ENCODE peak calls at places on chromosome 19, in eight cellular contexts. V is heart left ventricle, D is OCI-LY7, B is colonic mucosa, P is RWPE2, R is cardiac fibroblast, I is fibroblast of mammary gland, U is testis. Q is an unnamed sample.

GRCh38 chr19:55090564-55090963 is 14.9 kb downstream of the EPS8L1 start:
- DNase-seq in U (no peak), D (no peak), P (peak; percentile 68), V (no peak), I (no peak), R (no peak), B (no peak), Q (no peak)

GRCh38 chr19:1360818-1361461 is 22.8 kb upstream of the NDUFS7 start:
- DNase-seq in P (no peak), I (peak; percentile 90), D (no peak), R (peak; percentile 92), B (no peak), U (peak; percentile 87), V (peak; percentile 79), Q (peak; percentile 79)

GRCh38 chr19:35130761-35131720 is 3.8 kb downstream of the LGI4 start:
- DNase-seq in V (no peak), U (no peak), P (no peak), D (no peak), R (no peak), I (peak; percentile 30), B (peak; percentile 88), Q (no peak)

GRCh38 chr19:18542936-18543813 is at the start of gene FKBP8:
- DNase-seq in R (peak; percentile 93), P (peak; percentile 91), B (peak; percentile 96), D (peak; percentile 94), U (peak; percentile 96), I (peak; percentile 80), V (peak; percentile 95), Q (peak; percentile 85)

GRCh38 chr19:48353682-48354081 is 10.1 kb downstream of the TMEM143 start:
- DNase-seq in U (no peak), V (no peak), B (no peak), I (peak; percentile 18), P (no peak), D (no peak), R (no peak), Q (no peak)

GRCh38 chr19:50214699-50215543 is 11.5 kb downstream of the MYH14 start:
- DNase-seq in V (no peak), P (no peak), R (no peak), U (no peak), I (no peak), B (peak; percentile 88), D (no peak), Q (no peak)

GRCh38 chr19:56404705-56405056 is 549 bp downstream of the ZNF583 start:
- DNase-seq in I (no peak), R (no peak), D (no peak), B (no peak), V (no peak), P (no peak), U (no peak), Q (no peak)

GRCh38 chr19:49438261-49438660 is 3.1 kb downstream of the SLC17A7 start:
- DNase-seq in I (no peak), R (no peak), V (no peak), U (no peak), B (no peak), D (no peak), P (no peak), Q (no peak)

GRCh38 chr19:15986694-15987093 is 37.9 kb downstream of the OR10H4 start:
- DNase-seq in U (no peak), B (no peak), I (no peak), D (no peak), R (no peak), P (no peak), V (no peak), Q (no peak)

GRCh38 chr19:30028992-30029343 is 86.9 kb downstream of the URI1 start:
- DNase-seq in R (no peak), U (no peak), D (no peak), I (no peak), P (no peak), B (no peak), V (no peak), Q (no peak)

GRCh38 chr19:9877775-9878510 is 42.8 kb downstream of the PIN1 start:
- DNase-seq in V (no peak), U (no peak), D (no peak), P (no peak), B (no peak), I (peak; percentile 82), R (peak; percentile 18), Q (no peak)

GRCh38 chr19:29259153-29259552 is 46.2 kb upstream of the UQCRFS1 start:
- DNase-seq in P (no peak), I (peak; percentile 12), U (no peak), B (no peak), R (no peak), V (no peak), D (peak; percentile 18), Q (no peak)

GRCh38 chr19:16850133-16850532 is 20.9 kb downstream of the SIN3B start:
- DNase-seq in D (no peak), I (peak; percentile 61), V (no peak), U (no peak), P (no peak), B (no peak), R (no peak), Q (peak; percentile 40)

GRCh38 chr19:10751109-10751972 is 33.5 kb downstream of the DNM2 start:
- DNase-seq in D (no peak), V (peak; percentile 52), I (no peak), R (peak; percentile 24), U (peak; percentile 41), B (peak; percentile 72), P (no peak), Q (no peak)

GRCh38 chr19:27738569-27739193 is 1474.3 kb downstream of the UQCRFS1 start:
- DNase-seq in R (no peak), V (no peak), B (peak; percentile 6), P (no peak), I (no peak), U (no peak), D (no peak), Q (no peak)

GRCh38 chr19:49987159-49987698 is 26.3 kb upstream of the SIGLEC11 start:
- DNase-seq in B (peak; percentile 92), D (peak; percentile 90), U (peak; percentile 96), I (peak; percentile 91), R (peak; percentile 93), V (peak; percentile 89), P (no peak), Q (peak; percentile 90)

GRCh38 chr19:2777952-2778683 is 5.0 kb downstream of the SGTA start:
- DNase-seq in D (no peak), P (no peak), V (no peak), R (no peak), I (no peak), U (no peak), B (no peak), Q (no peak)

GRCh38 chr19:2774083-2774679 is 8.9 kb downstream of the SGTA start:
- DNase-seq in D (peak; percentile 63), B (no peak), P (no peak), U (no peak), R (no peak), V (peak; percentile 49), I (no peak), Q (no peak)

GRCh38 chr19:2771786-2772674 is 11.0 kb downstream of the SGTA start:
- DNase-seq in I (no peak), P (no peak), D (no peak), R (peak; percentile 10), U (no peak), B (no peak), V (no peak), Q (no peak)

GRCh38 chr19:2775556-2776430 is 7.3 kb downstream of the SGTA start:
- DNase-seq in P (no peak), I (peak; percentile 86), B (peak; percentile 45), R (peak; percentile 39), U (peak; percentile 36), V (peak; percentile 82), D (no peak), Q (peak; percentile 50)

GRCh38 chr19:2774953-2775555 is 8.0 kb downstream of the SGTA start:
- DNase-seq in V (no peak), I (no peak), R (no peak), D (no peak), B (no peak), U (no peak), P (no peak), Q (no peak)
- H3K4me3 ChIP-seq in V (peak overlapping the region; percentile 17), I (no peak overlapping the region), R (no peak overlapping the region), D (no peak overlapping the region), B (no peak overlapping the region), U (no peak overlapping the region), P (no peak overlapping the region), Q (no peak overlapping the region)

DNA sequence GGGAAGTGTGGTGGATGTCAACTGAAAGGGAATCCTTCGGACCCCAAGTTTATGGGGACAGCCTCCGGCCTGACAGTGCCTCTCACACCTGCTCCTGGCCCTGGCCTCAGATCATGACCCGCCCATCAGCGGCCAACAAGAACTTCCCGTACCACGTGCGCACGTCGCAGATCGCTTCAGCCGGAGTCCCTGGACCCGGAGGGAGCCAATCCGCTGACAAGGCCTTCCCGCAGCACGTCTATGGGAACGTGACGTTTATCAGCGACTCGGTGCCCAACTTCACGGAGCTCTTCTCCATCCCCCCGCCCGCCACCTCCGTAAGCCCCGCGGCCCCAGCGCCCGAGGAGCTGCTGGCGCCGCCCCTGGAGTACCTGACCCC is 2.0 kb upstream of the MEGF8 start:
- DNase-seq in B (peak; percentile 46), D (no peak), P (peak; percentile 61), I (no peak), R (no peak), V (no peak), U (peak; percentile 42), Q (no peak)
- H3K4me3 ChIP-seq in B (no peak overlapping the region), D (no peak overlapping the region), P (no peak overlapping the region), I (no peak overlapping the region), R (no peak overlapping the region), V (no peak overlapping the region), U (peak overlapping the region; percentile 85), Q (no peak overlapping the region)

DNA sequence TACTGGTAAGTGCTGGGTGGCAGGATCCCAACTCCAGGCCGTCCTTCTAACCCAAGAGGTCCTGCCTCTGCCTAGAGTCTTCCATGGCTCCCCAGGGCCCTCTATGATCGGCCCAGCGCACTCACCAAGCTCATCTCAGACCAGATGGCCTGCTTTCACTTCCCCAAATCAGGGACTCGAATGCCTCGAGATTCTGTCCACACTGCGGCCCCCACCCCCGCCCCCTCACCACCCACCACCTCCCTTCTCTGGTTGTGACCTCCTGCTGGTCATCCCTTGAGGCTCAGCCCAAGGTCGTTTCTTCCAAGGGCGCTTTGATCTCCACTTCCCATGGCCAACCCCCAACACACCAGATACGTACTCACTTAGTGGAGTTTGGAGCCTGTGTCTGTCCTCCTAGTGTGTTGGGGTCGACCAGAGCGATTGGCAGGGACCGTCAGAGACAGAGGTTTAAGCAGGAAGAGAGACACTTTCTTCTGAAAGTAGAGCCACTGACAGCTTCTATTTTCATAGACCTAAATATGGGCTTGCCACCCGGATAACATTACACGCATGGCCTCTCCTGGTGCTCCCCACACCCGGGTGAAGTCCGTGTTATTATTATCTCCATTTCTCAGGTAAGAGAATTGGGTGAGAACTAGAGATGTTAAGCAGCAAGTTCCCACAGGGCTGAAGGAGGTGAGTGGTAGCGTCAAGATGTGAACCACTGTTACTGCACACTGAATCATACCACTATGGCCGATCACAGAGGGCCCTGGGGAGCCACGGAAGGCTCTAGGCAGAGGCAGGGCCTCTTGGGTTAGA is at the start of gene FCER2:
- DNase-seq in R (no peak), D (peak; percentile 88), U (no peak), I (no peak), V (no peak), P (no peak), B (no peak), Q (no peak)
- H3K4me3 ChIP-seq in R (no peak within 1 kb of the TSS), D (peak within 1 kb of the TSS; percentile 5), U (no peak within 1 kb of the TSS), I (no peak within 1 kb of the TSS), V (no peak within 1 kb of the TSS), P (no peak within 1 kb of the TSS), B (no peak within 1 kb of the TSS), Q (no peak within 1 kb of the TSS)

DNA sequence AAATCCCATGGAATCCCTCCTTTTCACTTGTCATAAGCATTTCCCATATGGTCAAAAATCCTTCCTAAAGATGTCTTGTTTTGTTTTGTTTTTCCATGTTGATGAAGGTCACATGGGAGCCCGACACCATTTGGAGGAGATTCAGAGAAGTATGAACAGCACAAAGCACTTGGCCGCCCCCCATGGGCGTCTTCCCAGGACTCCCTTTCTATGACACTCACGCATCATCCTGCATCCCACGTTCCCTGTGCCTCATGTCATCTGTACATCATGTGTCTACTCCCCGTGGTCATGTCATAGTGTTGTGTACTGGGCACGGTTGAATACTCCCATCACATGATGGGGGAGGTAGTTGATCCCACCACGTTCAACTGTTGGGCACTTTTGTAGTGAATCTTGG is 2.0 kb downstream of the ZSCAN1 start:
- DNase-seq in I (no peak), U (no peak), V (no peak), D (no peak), P (no peak), R (no peak), B (no peak), Q (no peak)
- H3K4me3 ChIP-seq in I (no peak overlapping the region), U (no peak overlapping the region), V (no peak overlapping the region), D (no peak overlapping the region), P (no peak overlapping the region), R (no peak overlapping the region), B (no peak overlapping the region), Q (no peak overlapping the region)